ENCODE peak calls at places on chromosomes 1 and 21, in six cellular contexts. One of them, this sample, is unnamed.

GRCh38 chr1:230355594-230355993 is 70.5 kb downstream of the PGBD5 start:
- DNase-seq in heart right ventricle: no peak
- DNase-seq in fibroblast of mammary gland: no peak
- DNase-seq in fibroblast of lung: no peak
- DNase-seq in body of pancreas: no peak
- DNase-seq in left ventricle myocardium inferior: no peak
- DNase-seq in this sample: no peak

GRCh38 chr1:11768821-11769220 is 6.8 kb downstream of the C1orf167 start:
- DNase-seq in fibroblast of mammary gland: no peak
- DNase-seq in fibroblast of lung: no peak
- DNase-seq in body of pancreas: no peak
- DNase-seq in left ventricle myocardium inferior: no peak
- DNase-seq in heart right ventricle: no peak
- DNase-seq in this sample: no peak

GRCh38 chr1:198686069-198686728 is 47.4 kb downstream of the PTPRC start:
- DNase-seq in fibroblast of lung: peak
- DNase-seq in heart right ventricle: no peak
- DNase-seq in fibroblast of mammary gland: peak
- DNase-seq in left ventricle myocardium inferior: no peak
- DNase-seq in body of pancreas: no peak
- DNase-seq in this sample: no peak

GRCh38 chr21:42537106-42537742 is 23.6 kb downstream of the SLC37A1 start:
- DNase-seq in heart right ventricle: no peak
- DNase-seq in fibroblast of lung: peak
- DNase-seq in fibroblast of mammary gland: no peak
- DNase-seq in body of pancreas: no peak
- DNase-seq in left ventricle myocardium inferior: no peak
- DNase-seq in this sample: no peak

GRCh38 chr1:69451196-69451595 is 116.5 kb upstream of the LRRC7 start:
- DNase-seq in fibroblast of lung: no peak
- DNase-seq in body of pancreas: no peak
- DNase-seq in heart right ventricle: no peak
- DNase-seq in left ventricle myocardium inferior: no peak
- DNase-seq in fibroblast of mammary gland: no peak
- DNase-seq in this sample: no peak

GRCh38 chr1:151403612-151404011 is 4.2 kb downstream of the PSMB4 start:
- DNase-seq in fibroblast of mammary gland: no peak
- DNase-seq in body of pancreas: no peak
- DNase-seq in fibroblast of lung: no peak
- DNase-seq in heart right ventricle: no peak
- DNase-seq in left ventricle myocardium inferior: no peak
- DNase-seq in this sample: no peak

GRCh38 chr1:154999651-155000474 is 2.7 kb upstream of the ZBTB7B start:
- DNase-seq in fibroblast of mammary gland: no peak
- DNase-seq in heart right ventricle: no peak
- DNase-seq in body of pancreas: peak
- DNase-seq in left ventricle myocardium inferior: no peak
- DNase-seq in fibroblast of lung: no peak
- DNase-seq in this sample: peak

GRCh38 chr1:204623894-204624361 is 61.6 kb downstream of the LRRN2 start:
- DNase-seq in fibroblast of lung: no peak
- DNase-seq in heart right ventricle: no peak
- DNase-seq in fibroblast of mammary gland: no peak
- DNase-seq in left ventricle myocardium inferior: no peak
- DNase-seq in body of pancreas: no peak
- DNase-seq in this sample: no peak

GRCh38 chr1:112575154-112575804 is 43.7 kb downstream of the ST7L start:
- DNase-seq in fibroblast of mammary gland: peak
- DNase-seq in heart right ventricle: no peak
- DNase-seq in body of pancreas: no peak
- DNase-seq in left ventricle myocardium inferior: no peak
- DNase-seq in fibroblast of lung: peak
- DNase-seq in this sample: no peak

GRCh38 chr1:94362466-94363058 is 55.6 kb upstream of the ABCD3 start:
- DNase-seq in fibroblast of mammary gland: peak
- DNase-seq in left ventricle myocardium inferior: no peak
- DNase-seq in fibroblast of lung: peak
- DNase-seq in body of pancreas: no peak
- DNase-seq in heart right ventricle: no peak
- DNase-seq in this sample: no peak

GRCh38 chr1:26483980-26484379 is 11.7 kb downstream of the HMGN2 start:
- DNase-seq in left ventricle myocardium inferior: no peak
- DNase-seq in fibroblast of mammary gland: no peak
- DNase-seq in fibroblast of lung: no peak
- DNase-seq in body of pancreas: no peak
- DNase-seq in heart right ventricle: no peak
- DNase-seq in this sample: no peak

GRCh38 chr1:23065385-23065784 is 46.1 kb downstream of the KDM1A start:
- DNase-seq in fibroblast of lung: no peak
- DNase-seq in left ventricle myocardium inferior: no peak
- DNase-seq in heart right ventricle: no peak
- DNase-seq in body of pancreas: no peak
- DNase-seq in fibroblast of mammary gland: no peak
- DNase-seq in this sample: no peak

GRCh38 chr1:119000371-119001180 is 12.4 kb upstream of the TBX15 start:
- DNase-seq in heart right ventricle: no peak
- DNase-seq in left ventricle myocardium inferior: no peak
- DNase-seq in fibroblast of mammary gland: no peak
- DNase-seq in fibroblast of lung: no peak
- DNase-seq in body of pancreas: no peak
- DNase-seq in this sample: peak

GRCh38 chr1:56095924-56096655 is 483.3 kb downstream of the PLPP3 start:
- DNase-seq in left ventricle myocardium inferior: no peak
- DNase-seq in body of pancreas: peak
- DNase-seq in fibroblast of lung: peak
- DNase-seq in fibroblast of mammary gland: peak
- DNase-seq in heart right ventricle: no peak
- DNase-seq in this sample: peak

GRCh38 chr1:147721711-147722110 is 38.7 kb downstream of the GJA5 start:
- DNase-seq in fibroblast of lung: no peak
- DNase-seq in body of pancreas: no peak
- DNase-seq in heart right ventricle: no peak
- DNase-seq in fibroblast of mammary gland: no peak
- DNase-seq in left ventricle myocardium inferior: no peak
- DNase-seq in this sample: no peak

GRCh38 chr21:39763282-39763970 is 18.4 kb downstream of the IGSF5 start:
- DNase-seq in body of pancreas: no peak
- DNase-seq in fibroblast of mammary gland: no peak
- DNase-seq in fibroblast of lung: no peak
- DNase-seq in left ventricle myocardium inferior: no peak
- DNase-seq in heart right ventricle: no peak
- DNase-seq in this sample: no peak

GRCh38 chr1:151545542-151545941 is 5.4 kb downstream of the TUFT1 start:
- DNase-seq in left ventricle myocardium inferior: no peak
- DNase-seq in body of pancreas: no peak
- DNase-seq in fibroblast of lung: no peak
- DNase-seq in fibroblast of mammary gland: no peak
- DNase-seq in heart right ventricle: no peak
- DNase-seq in this sample: no peak

GRCh38 chr1:168288311-168289052 is 7.8 kb downstream of the TBX19 start:
- DNase-seq in fibroblast of lung: peak
- DNase-seq in left ventricle myocardium inferior: no peak
- DNase-seq in heart right ventricle: no peak
- DNase-seq in fibroblast of mammary gland: peak
- DNase-seq in body of pancreas: no peak
- DNase-seq in this sample: no peak

GRCh38 chr1:91846007-91846620 is 39.8 kb downstream of the TGFBR3 start:
- DNase-seq in body of pancreas: peak
- DNase-seq in left ventricle myocardium inferior: no peak
- DNase-seq in fibroblast of lung: peak
- DNase-seq in fibroblast of mammary gland: peak
- DNase-seq in heart right ventricle: peak
- DNase-seq in this sample: no peak

GRCh38 chr1:7473223-7474142 is 297.6 kb upstream of the VAMP3 start:
- DNase-seq in heart right ventricle: no peak
- DNase-seq in left ventricle myocardium inferior: no peak
- DNase-seq in body of pancreas: no peak
- DNase-seq in fibroblast of mammary gland: no peak
- DNase-seq in fibroblast of lung: no peak
- DNase-seq in this sample: no peak

GRCh38 chr1:26287033-26287711 is 7.3 kb downstream of the SH3BGRL3 start:
- DNase-seq in fibroblast of mammary gland: peak
- DNase-seq in body of pancreas: no peak
- DNase-seq in heart right ventricle: peak
- DNase-seq in fibroblast of lung: no peak
- DNase-seq in left ventricle myocardium inferior: peak
- DNase-seq in this sample: no peak

DNA sequence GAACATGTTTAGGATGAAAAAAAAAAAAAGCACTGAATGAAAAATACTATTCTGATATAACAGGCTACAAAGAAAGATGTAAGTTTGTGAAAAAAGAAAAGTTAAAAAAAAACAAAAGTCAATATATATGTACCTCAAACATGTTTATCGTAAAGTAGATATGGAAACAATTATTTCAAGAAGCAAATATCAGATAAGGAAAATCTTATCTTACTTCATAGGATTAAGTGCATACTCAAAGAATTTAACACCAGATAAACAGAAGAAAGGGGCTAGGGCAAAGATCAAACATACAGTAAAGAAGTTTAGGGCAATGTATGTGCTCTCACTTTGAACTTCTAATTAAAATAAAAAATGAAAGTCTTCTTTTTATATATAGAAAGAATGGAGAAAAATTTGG is 75.3 kb downstream of the NEGR1 start:
- DNase-seq in left ventricle myocardium inferior: no peak
- DNase-seq in fibroblast of mammary gland: no peak
- DNase-seq in fibroblast of lung: no peak
- DNase-seq in heart right ventricle: no peak
- DNase-seq in body of pancreas: no peak
- DNase-seq in this sample: no peak
- TF ChIP-seq CTCF in left ventricle myocardium inferior: no peak
- TF ChIP-seq CTCF in fibroblast of mammary gland: no peak
- TF ChIP-seq CTCF in fibroblast of lung: no peak
- TF ChIP-seq CTCF in heart right ventricle: no peak
- TF ChIP-seq CTCF in body of pancreas: no peak
- TF ChIP-seq CTCF in this sample: no peak

DNA sequence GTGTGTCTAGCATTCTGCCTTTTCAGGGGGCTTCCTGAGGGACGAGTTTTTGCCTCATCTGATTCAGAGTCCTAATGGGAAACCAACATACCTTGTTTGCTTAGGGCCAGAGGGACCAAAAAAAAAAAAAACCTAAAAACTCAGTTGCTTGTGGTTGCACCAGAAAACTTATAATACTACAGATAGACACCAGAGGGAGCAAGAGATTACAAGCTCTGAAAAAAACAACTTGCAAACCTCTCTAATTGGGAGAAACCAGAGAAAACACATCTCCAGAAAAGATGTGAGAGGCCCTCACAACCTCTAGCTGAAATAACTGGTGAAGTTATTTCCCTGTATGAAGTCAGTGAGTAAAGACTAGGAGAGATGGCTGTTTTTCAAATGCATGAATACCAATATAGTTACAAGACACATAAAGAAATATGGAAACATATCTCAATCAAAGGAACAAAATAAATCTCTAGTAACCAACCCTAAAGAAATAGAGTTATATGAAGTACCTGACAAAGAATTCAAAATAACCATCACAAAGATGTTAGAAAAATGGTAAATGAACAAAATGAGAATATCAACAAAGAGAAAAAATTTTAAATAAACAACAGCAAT is 233.7 kb upstream of the NFIA start:
- DNase-seq in heart right ventricle: no peak
- DNase-seq in left ventricle myocardium inferior: no peak
- DNase-seq in body of pancreas: no peak
- DNase-seq in fibroblast of mammary gland: peak
- DNase-seq in fibroblast of lung: peak
- DNase-seq in this sample: no peak
- TF ChIP-seq CTCF in heart right ventricle: peak
- TF ChIP-seq CTCF in left ventricle myocardium inferior: peak
- TF ChIP-seq CTCF in body of pancreas: peak
- TF ChIP-seq CTCF in fibroblast of mammary gland: peak
- TF ChIP-seq CTCF in fibroblast of lung: peak
- TF ChIP-seq CTCF in this sample: no peak

GRCh38 chr1:239011382-239011781 is 375.0 kb upstream of the CHRM3 start:
- DNase-seq in body of pancreas: no peak
- DNase-seq in heart right ventricle: no peak
- DNase-seq in left ventricle myocardium inferior: no peak
- DNase-seq in fibroblast of lung: no peak
- DNase-seq in fibroblast of mammary gland: no peak
- DNase-seq in this sample: no peak

DNA sequence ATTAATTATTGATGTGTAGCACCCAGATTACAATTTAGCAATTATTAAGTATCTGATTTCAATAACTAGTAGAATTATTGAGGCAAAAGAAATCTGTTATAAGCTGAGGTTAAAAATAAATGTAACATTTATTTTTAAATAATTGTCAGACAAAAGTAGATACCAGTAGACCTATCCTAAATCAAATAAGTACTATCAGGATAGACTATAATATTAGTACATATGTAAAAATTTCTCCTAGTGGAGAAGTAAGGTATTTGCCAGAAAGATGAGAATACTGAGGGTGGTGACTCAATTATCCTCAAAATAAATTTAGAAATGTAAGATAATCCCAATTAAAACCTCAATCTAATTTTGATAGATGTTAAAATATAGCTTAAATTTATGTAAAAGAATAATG is 377.8 kb upstream of the CHRM3 start:
- DNase-seq in fibroblast of lung: no peak
- DNase-seq in body of pancreas: no peak
- DNase-seq in fibroblast of mammary gland: no peak
- DNase-seq in heart right ventricle: no peak
- DNase-seq in left ventricle myocardium inferior: no peak
- DNase-seq in this sample: no peak
- TF ChIP-seq CTCF in fibroblast of lung: no peak
- TF ChIP-seq CTCF in body of pancreas: no peak
- TF ChIP-seq CTCF in fibroblast of mammary gland: no peak
- TF ChIP-seq CTCF in heart right ventricle: no peak
- TF ChIP-seq CTCF in left ventricle myocardium inferior: no peak
- TF ChIP-seq CTCF in this sample: no peak

GRCh38 chr1:149942207-149942606 is 5.5 kb upstream of the MTMR11 start:
- DNase-seq in fibroblast of lung: peak
- DNase-seq in fibroblast of mammary gland: peak
- DNase-seq in left ventricle myocardium inferior: no peak
- DNase-seq in body of pancreas: no peak
- DNase-seq in heart right ventricle: peak
- DNase-seq in this sample: no peak
- TF ChIP-seq CTCF in fibroblast of lung: peak
- TF ChIP-seq CTCF in fibroblast of mammary gland: peak
- TF ChIP-seq CTCF in left ventricle myocardium inferior: peak
- TF ChIP-seq CTCF in body of pancreas: no peak
- TF ChIP-seq CTCF in heart right ventricle: peak
- TF ChIP-seq CTCF in this sample: no peak

This sample was measured in lower leg skin.